ENCODE peak calls at places on chromosomes 12 and 14, in ten cellular contexts. P is adrenal gland; E is ascending aorta; X is activated CD4-positive, alpha-beta T cell treated with anti-CD3 and anti-CD28 coated beads, Interleukin-2, amount 50 U/mL, for 1 hour; D is frontal cortex; M is lung; O is GDM1; J is SK-N-DZ; W is AG09319; Q is Right ventricle myocardium superior. N is an unnamed sample.

GRCh38 chr12:2974560-2974971 is 15.4 kb downstream of the TEAD4 start:
- DNase-seq in P (no peak), E (no peak), X (no peak), D (no peak), M (no peak), O (no peak), J (no peak), W (no peak), Q (no peak), N (no peak)

GRCh38 chr14:101224356-101225115 is 321.0 kb upstream of the RTL1 start:
- DNase-seq in P (no peak), E (no peak), X (no peak), D (no peak), M (no peak), O (no peak), J (peak), W (no peak), Q (no peak), N (peak)

GRCh38 chr14:74241611-74242005 is 2.4 kb downstream of the VSX2 start:
- DNase-seq in P (no peak), E (no peak), X (no peak), D (no peak), M (no peak), O (no peak), J (no peak), W (no peak), Q (no peak), N (no peak)

GRCh38 chr14:105224845-105225585 is 23.3 kb upstream of the BTBD6 start:
- DNase-seq in P (no peak), E (no peak), X (no peak), D (no peak), M (no peak), O (no peak), J (no peak), W (no peak), Q (no peak), N (no peak)

GRCh38 chr12:32049956-32050355 is 56.7 kb upstream of the BICD1 start:
- DNase-seq in P (no peak), E (no peak), X (no peak), D (no peak), M (no peak), O (no peak), J (no peak), W (no peak), Q (no peak), N (no peak)

GRCh38 chr14:25003537-25003936 is 46.4 kb downstream of the STXBP6 start:
- DNase-seq in P (no peak), E (no peak), X (no peak), D (no peak), M (no peak), O (no peak), J (no peak), W (no peak), Q (no peak), N (no peak)

GRCh38 chr12:58369576-58369975 is 428.2 kb downstream of the ATP23 start:
- DNase-seq in P (no peak), E (no peak), X (no peak), D (no peak), M (no peak), O (no peak), J (no peak), W (no peak), Q (no peak), N (no peak)

GRCh38 chr14:35336171-35337073 is 44.2 kb downstream of the PSMA6 start:
- DNase-seq in P (peak), E (peak), X (no peak), D (peak), M (peak), O (no peak), J (peak), W (no peak), Q (peak), N (peak)

GRCh38 chr14:74401504-74402241 is 24.3 kb downstream of the SYNDIG1L start:
- DNase-seq in P (peak), E (no peak), X (peak), D (peak), M (no peak), O (no peak), J (no peak), W (no peak), Q (peak), N (no peak)

GRCh38 chr14:105589161-105589925 is 63.0 kb downstream of the TMEM121 start:
- DNase-seq in P (no peak), E (no peak), X (no peak), D (no peak), M (no peak), O (no peak), J (no peak), W (no peak), Q (no peak), N (no peak)

N was measured in right atrium auricular region.